ENCODE peak calls at places on chromosomes 5 and 9, in six cellular contexts. U is mesenchymal stem cell; W is tibial artery; N is left lung; J is cardiac muscle cell; S is effector memory CD4-positive, alpha-beta T cell. M is an unnamed sample.

GRCh38 chr9:83032065-83032625 is 30.8 kb downstream of the RASEF start:
- DNase-seq in N (peak; percentile 37), U (no peak), W (no peak), J (no peak), S (no peak), M (no peak)

GRCh38 chr9:37329576-37329975 is 92.9 kb upstream of the GRHPR start:
- DNase-seq in S (no peak), W (no peak), J (peak; percentile 9), N (no peak), U (peak; percentile 34), M (no peak)

GRCh38 chr5:148311516-148311915 is 707 bp upstream of the SPINK7 start:
- DNase-seq in U (no peak), S (no peak), W (no peak), J (no peak), N (no peak), M (no peak)

GRCh38 chr9:83199240-83199639 is 136.3 kb upstream of the RASEF start:
- DNase-seq in U (peak; percentile 26), S (no peak), J (peak; percentile 62), N (no peak), W (peak; percentile 25), M (peak; percentile 50)

GRCh38 chr9:119556129-119556875 is 187.1 kb upstream of the BRINP1 start:
- DNase-seq in N (peak; percentile 63), W (peak; percentile 75), J (peak; percentile 82), U (peak; percentile 46), S (no peak), M (peak; percentile 62)

GRCh38 chr9:137071282-137071681 is 925 bp upstream of the SAPCD2 start:
- DNase-seq in N (no peak), J (no peak), W (no peak), S (no peak), U (no peak), M (no peak)

GRCh38 chr5:58958701-58959100 is 375.8 kb downstream of the RAB3C start:
- DNase-seq in S (no peak), W (no peak), N (no peak), J (no peak), U (no peak), M (no peak)

GRCh38 chr5:141753971-141754713 is 72.1 kb upstream of the ARAP3 start:
- DNase-seq in U (peak; percentile 38), J (peak; percentile 85), N (no peak), W (no peak), S (no peak), M (no peak)

GRCh38 chr5:145934276-145934675 is 2.1 kb upstream of the SH3RF2 start:
- DNase-seq in J (no peak), W (no peak), N (no peak), S (no peak), U (no peak), M (no peak)

GRCh38 chr9:96218821-96219614 is 83.0 kb downstream of the HSD17B3 start:
- DNase-seq in S (no peak), N (no peak), W (no peak), J (no peak), U (no peak), M (peak; percentile 59)

GRCh38 chr5:141383345-141383744 is 803 bp downstream of the PCDHGA7 start:
- DNase-seq in U (no peak), W (no peak), J (no peak), S (no peak), N (no peak), M (no peak)

GRCh38 chr9:19201899-19202891 is 28.3 kb upstream of the DENND4C start:
- DNase-seq in J (peak; percentile 46), S (no peak), W (no peak), N (no peak), U (peak; percentile 23), M (peak; percentile 37)

GRCh38 chr9:20144255-20144654 is 355.4 kb upstream of the SLC24A2 start:
- DNase-seq in N (no peak), U (peak; percentile 8), J (no peak), S (no peak), W (no peak), M (no peak)

GRCh38 chr5:153629027-153629426 is 138.6 kb downstream of the GRIA1 start:
- DNase-seq in N (peak; percentile 46), U (peak; percentile 99), W (peak; percentile 49), S (no peak), J (peak; percentile 63), M (no peak)

GRCh38 chr9:7370378-7370777 is 429.2 kb downstream of the DMAC1 start:
- DNase-seq in U (peak; percentile 58), W (no peak), N (no peak), J (peak; percentile 38), S (no peak), M (no peak)

GRCh38 chr5:122756263-122756911 is 18.5 kb upstream of the SNX2 start:
- DNase-seq in N (no peak), S (no peak), J (no peak), U (peak; percentile 61), W (no peak), M (no peak)

GRCh38 chr5:73265641-73266040 is 92.6 kb downstream of the TMEM174 start:
- DNase-seq in J (no peak), U (no peak), S (no peak), N (no peak), W (no peak), M (no peak)

GRCh38 chr5:59873113-59873512 is 20.4 kb downstream of the PDE4D start:
- DNase-seq in W (no peak), J (no peak), N (no peak), U (peak; percentile 71), S (no peak), M (no peak)

GRCh38 chr5:125349432-125349831 is 603.0 kb upstream of the ZNF608 start:
- DNase-seq in W (no peak), N (no peak), U (peak; percentile 91), S (no peak), J (peak; percentile 30), M (no peak)

GRCh38 chr5:112574566-112574965 is 155.5 kb upstream of the EPB41L4A start:
- DNase-seq in S (no peak), U (no peak), J (peak; percentile 75), W (no peak), N (no peak), M (no peak)

DNA sequence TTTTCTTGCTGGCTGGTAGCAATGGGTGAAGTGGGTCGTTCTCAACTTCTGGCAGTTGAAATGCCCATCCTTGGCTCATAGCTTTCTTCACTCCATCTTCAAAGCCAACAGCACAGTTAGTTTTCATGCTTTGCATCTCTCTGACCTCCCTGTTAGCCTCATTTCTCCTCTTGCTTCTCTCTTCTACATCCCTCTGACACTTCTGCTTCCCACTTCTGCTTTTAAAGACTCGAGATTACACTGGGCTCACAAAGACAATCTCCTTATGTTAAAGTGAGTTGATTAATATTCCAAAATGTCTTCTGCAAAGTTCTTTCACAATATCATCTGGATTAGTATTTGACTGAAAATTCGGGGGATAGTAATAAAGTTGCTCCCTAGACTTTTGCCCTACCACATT is 684.8 kb upstream of the CCNG1 start:
- DNase-seq in W (no peak), U (no peak), J (no peak), S (no peak), N (no peak), M (no peak)
- H3K27ac ChIP-seq in W (no peak overlapping the region), U (no peak overlapping the region), J (no peak overlapping the region), S (no peak overlapping the region), N (no peak overlapping the region), M (no peak overlapping the region)

GRCh38 chr5:132270706-132271105 is 13.2 kb downstream of the PDLIM4 start:
- DNase-seq in S (no peak), U (no peak), W (no peak), J (no peak), N (no peak), M (no peak)
- H3K27ac ChIP-seq in S (no peak overlapping the region), U (no peak overlapping the region), W (no peak overlapping the region), J (no peak overlapping the region), N (no peak overlapping the region), M (no peak overlapping the region)

DNA sequence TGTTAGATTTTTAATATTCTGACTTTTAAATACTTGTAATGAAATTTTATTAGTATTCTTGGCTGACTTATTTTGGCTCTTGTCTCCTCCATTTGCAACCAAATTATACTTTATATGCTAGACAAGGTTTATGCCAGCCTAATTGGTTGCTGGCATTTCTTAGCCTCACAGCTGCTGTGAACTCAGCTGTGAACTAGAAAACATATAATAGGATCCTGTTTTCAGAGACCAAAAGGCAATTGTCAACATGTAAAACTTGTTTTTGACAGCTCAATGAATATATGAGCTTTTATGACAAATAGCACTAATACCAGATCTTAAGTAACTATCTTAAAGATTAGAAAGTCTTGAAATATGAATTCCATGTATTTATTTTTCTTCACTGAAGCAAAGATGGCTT is 25.9 kb downstream of the KIF2A start:
- DNase-seq in N (no peak), J (no peak), S (no peak), U (no peak), W (no peak), M (no peak)
- H3K27ac ChIP-seq in N (no peak overlapping the region), J (no peak overlapping the region), S (no peak overlapping the region), U (no peak overlapping the region), W (no peak overlapping the region), M (no peak overlapping the region)

DNA sequence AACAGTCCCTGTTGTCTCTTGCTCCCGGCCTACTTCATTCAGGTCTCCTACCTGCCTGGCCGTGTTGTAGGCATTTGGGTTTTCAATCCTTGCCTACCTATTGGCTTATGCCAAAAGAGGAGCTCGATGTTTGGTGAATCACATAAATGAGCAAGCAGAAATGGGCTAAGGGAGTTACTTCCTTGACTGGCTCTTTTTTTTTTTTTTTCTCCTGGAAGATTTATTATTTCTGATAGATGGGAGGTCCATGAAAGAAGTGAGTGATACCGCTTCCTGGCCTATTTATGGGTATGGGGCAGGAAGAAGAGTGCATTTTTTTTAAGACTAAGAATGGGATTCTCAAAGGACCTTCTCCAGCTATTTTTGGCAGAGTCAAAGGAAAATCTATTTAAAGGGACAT is 294.0 kb downstream of the ARHGAP26 start:
- DNase-seq in J (no peak), U (peak; percentile 54), N (no peak), W (no peak), S (no peak), M (no peak)
- H3K27ac ChIP-seq in J (peak overlapping the region; percentile 78), U (no peak overlapping the region), N (peak overlapping the region; percentile 81), W (peak overlapping the region; percentile 52), S (no peak overlapping the region), M (no peak overlapping the region)

DNA sequence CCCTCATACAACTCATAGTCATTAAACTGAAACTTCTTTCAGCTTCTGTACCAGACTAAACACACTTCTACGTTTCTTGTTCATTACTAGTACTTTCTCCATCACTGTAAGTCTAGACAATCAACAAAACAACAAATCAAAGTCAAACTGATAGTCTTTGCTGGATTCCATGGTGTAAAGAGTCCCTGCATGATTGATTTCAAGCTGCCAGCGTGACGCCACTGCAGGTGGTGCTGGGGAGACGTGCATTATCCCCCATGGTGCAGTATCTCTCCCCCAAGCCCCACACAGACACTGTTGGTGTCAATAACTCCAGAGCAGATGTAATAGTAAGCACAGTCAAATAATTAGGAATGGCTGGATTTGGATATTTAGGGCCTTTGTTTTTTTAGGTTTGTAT is 10.7 kb upstream of the SLC2A8 start:
- DNase-seq in U (no peak), S (no peak), W (no peak), N (no peak), J (no peak), M (no peak)
- H3K27ac ChIP-seq in U (no peak overlapping the region), S (no peak overlapping the region), W (no peak overlapping the region), N (no peak overlapping the region), J (no peak overlapping the region), M (no peak overlapping the region)